ENCODE peak calls at places on chromosomes 16 and 17, in seven cellular contexts. F, I, Y, J, M, P and B are unnamed samples.

GRCh38 chr16:89358030-89359005 is 132.0 kb downstream of the ANKRD11 start:
- DNase-seq in F (peak), I (peak), Y (no peak), J (no peak), M (peak), P (no peak), B (no peak)

GRCh38 chr17:58508341-58509067 is 5.9 kb downstream of the MTMR4 start:
- DNase-seq in F (no peak), I (no peak), Y (no peak), J (no peak), M (no peak), P (no peak), B (no peak)

GRCh38 chr17:65556014-65556909 is 5.2 kb downstream of the AXIN2 start:
- DNase-seq in F (peak), I (peak), Y (peak), J (peak), M (peak), P (peak), B (peak)

GRCh38 chr16:88727871-88728270 is 21.6 kb downstream of the CTU2 start:
- DNase-seq in F (no peak), I (no peak), Y (no peak), J (no peak), M (no peak), P (no peak), B (no peak)

GRCh38 chr16:70665113-70665694 is 18.8 kb downstream of the IL34 start:
- DNase-seq in F (no peak), I (no peak), Y (no peak), J (no peak), M (no peak), P (no peak), B (no peak)

GRCh38 chr16:87437327-87437726 is 45.2 kb downstream of the MAP1LC3B start:
- DNase-seq in F (no peak), I (no peak), Y (no peak), J (no peak), M (no peak), P (no peak), B (no peak)

GRCh38 chr17:63421681-63422645 is 24.1 kb downstream of the CYB561 start:
- DNase-seq in F (no peak), I (no peak), Y (no peak), J (no peak), M (no peak), P (no peak), B (no peak)

GRCh38 chr16:28492511-28492910 is 637 bp upstream of the CLN3 start:
- DNase-seq in F (no peak), I (no peak), Y (no peak), J (no peak), M (no peak), P (no peak), B (no peak)

GRCh38 chr17:77322534-77323412 is 182.0 kb downstream of the SEC14L1 start:
- DNase-seq in F (no peak), I (peak), Y (peak), J (no peak), M (no peak), P (no peak), B (peak)

GRCh38 chr17:76261421-76262215 is 3.5 kb upstream of the UBALD2 start:
- DNase-seq in F (peak), I (peak), Y (no peak), J (no peak), M (no peak), P (no peak), B (peak)

GRCh38 chr16:65294708-65295107 is 172.8 kb upstream of the CDH11 start:
- DNase-seq in F (no peak), I (no peak), Y (peak), J (no peak), M (no peak), P (no peak), B (no peak)

GRCh38 chr16:55478827-55479559 is at the start of gene MMP2:
- DNase-seq in F (no peak), I (peak), Y (peak), J (no peak), M (no peak), P (no peak), B (peak)

GRCh38 chr16:2768403-2769089 is 8.5 kb downstream of the ELOB start:
- DNase-seq in F (no peak), I (no peak), Y (no peak), J (no peak), M (no peak), P (no peak), B (no peak)

GRCh38 chr17:75897076-75898019 is 597 bp upstream of the TRIM65 start:
- DNase-seq in F (no peak), I (no peak), Y (peak), J (no peak), M (no peak), P (no peak), B (no peak)

GRCh38 chr17:30369995-30370394 is 8.7 kb upstream of the CPD start:
- DNase-seq in F (no peak), I (no peak), Y (no peak), J (no peak), M (no peak), P (no peak), B (no peak)

GRCh38 chr16:81321537-81321936 is 6.8 kb downstream of the GAN start:
- DNase-seq in F (no peak), I (no peak), Y (no peak), J (no peak), M (no peak), P (no peak), B (no peak)

GRCh38 chr16:64629622-64630021 is 492.2 kb downstream of the CDH11 start:
- DNase-seq in F (no peak), I (no peak), Y (no peak), J (no peak), M (no peak), P (no peak), B (no peak)

GRCh38 chr16:53741546-53741945 is 37.6 kb downstream of the FTO start:
- DNase-seq in F (no peak), I (no peak), Y (no peak), J (no peak), M (no peak), P (no peak), B (no peak)

GRCh38 chr16:73356401-73357079 is 308.6 kb upstream of the ZFHX3 start:
- DNase-seq in F (no peak), I (no peak), Y (no peak), J (no peak), M (no peak), P (no peak), B (no peak)

GRCh38 chr17:2551928-2552327 is 40.2 kb upstream of the METTL16 start:
- DNase-seq in F (no peak), I (no peak), Y (no peak), J (no peak), M (no peak), P (no peak), B (no peak)